ENCODE peak calls at places on chromosomes 7 and 10, in eight cellular contexts. D, J, R, C, I, L, O and A are unnamed samples.

GRCh38 chr7:88339195-88339922 is 32.7 kb upstream of the STEAP4 start:
- DNase-seq in D (no peak), J (no peak), R (no peak), C (no peak), I (no peak), L (no peak), O (no peak), A (no peak)

GRCh38 chr7:99679032-99679399 is 780 bp downstream of the CYP3A5 start:
- DNase-seq in D (no peak), J (peak), R (no peak), C (peak), I (no peak), L (no peak), O (peak), A (no peak)

GRCh38 chr7:55964261-55964801 is at the start of gene NIPSNAP2:
- DNase-seq in D (peak), J (peak), R (peak), C (peak), I (peak), L (peak), O (peak), A (peak)

GRCh38 chr7:12111461-12112405 is 99.4 kb upstream of the TMEM106B start:
- DNase-seq in D (no peak), J (peak), R (no peak), C (no peak), I (peak), L (no peak), O (peak), A (no peak)

GRCh38 chr7:139675127-139676110 is 102.4 kb downstream of the HIPK2 start:
- DNase-seq in D (no peak), J (no peak), R (no peak), C (no peak), I (no peak), L (no peak), O (no peak), A (no peak)

GRCh38 chr10:8726087-8726486 is 671.6 kb downstream of the GATA3 start:
- DNase-seq in D (no peak), J (no peak), R (no peak), C (no peak), I (no peak), L (no peak), O (no peak), A (no peak)

GRCh38 chr10:484441-484924 is 205.0 kb downstream of the DIP2C start:
- DNase-seq in D (no peak), J (peak), R (no peak), C (peak), I (peak), L (peak), O (no peak), A (no peak)

GRCh38 chr7:9200666-9201065 is 767.3 kb downstream of the NXPH1 start:
- DNase-seq in D (no peak), J (no peak), R (no peak), C (no peak), I (no peak), L (no peak), O (no peak), A (no peak)

GRCh38 chr7:30702200-30702599 is 19.9 kb upstream of the CRHR2 start:
- DNase-seq in D (no peak), J (no peak), R (peak), C (no peak), I (no peak), L (no peak), O (no peak), A (no peak)

GRCh38 chr10:68146133-68146532 is 36.8 kb downstream of the MYPN start:
- DNase-seq in D (no peak), J (no peak), R (no peak), C (no peak), I (no peak), L (no peak), O (no peak), A (no peak)

GRCh38 chr10:21726601-21727295 is 192.7 kb downstream of the MLLT10 start:
- DNase-seq in D (no peak), J (no peak), R (no peak), C (no peak), I (no peak), L (no peak), O (no peak), A (no peak)

GRCh38 chr10:13808556-13809391 is 222.0 kb downstream of the PRPF18 start:
- DNase-seq in D (no peak), J (no peak), R (no peak), C (no peak), I (no peak), L (no peak), O (no peak), A (no peak)

GRCh38 chr7:78751253-78751652 is 702.2 kb downstream of the MAGI2 start:
- DNase-seq in D (no peak), J (no peak), R (no peak), C (no peak), I (no peak), L (no peak), O (no peak), A (no peak)

GRCh38 chr7:91089382-91089963 is 174.8 kb upstream of the FZD1 start:
- DNase-seq in D (no peak), J (no peak), R (no peak), C (no peak), I (no peak), L (no peak), O (no peak), A (no peak)

GRCh38 chr7:80654887-80655340 is 16.5 kb downstream of the CD36 start:
- DNase-seq in D (no peak), J (no peak), R (no peak), C (no peak), I (no peak), L (no peak), O (no peak), A (no peak)

GRCh38 chr10:105017116-105017515 is 376.0 kb downstream of the SORCS3 start:
- DNase-seq in D (no peak), J (no peak), R (no peak), C (no peak), I (no peak), L (no peak), O (no peak), A (no peak)

GRCh38 chr7:51213618-51214017 is 103.0 kb downstream of the COBL start:
- DNase-seq in D (no peak), J (no peak), R (no peak), C (no peak), I (no peak), L (no peak), O (no peak), A (no peak)

GRCh38 chr10:7792541-7792940 is 4.6 kb downstream of the ATP5F1C start:
- DNase-seq in D (no peak), J (no peak), R (no peak), C (no peak), I (no peak), L (no peak), O (no peak), A (no peak)

GRCh38 chr7:50793115-50793946 is 10.6 kb upstream of the GRB10 start:
- DNase-seq in D (no peak), J (peak), R (peak), C (peak), I (peak), L (peak), O (peak), A (peak)

GRCh38 chr10:75466886-75467285 is 35.5 kb downstream of the LRMDA start:
- DNase-seq in D (no peak), J (no peak), R (no peak), C (no peak), I (no peak), L (no peak), O (no peak), A (no peak)

GRCh38 chr10:18240185-18240882 is 100.1 kb downstream of the CACNB2 start:
- DNase-seq in D (no peak), J (no peak), R (no peak), C (no peak), I (no peak), L (no peak), O (no peak), A (no peak)

DNA sequence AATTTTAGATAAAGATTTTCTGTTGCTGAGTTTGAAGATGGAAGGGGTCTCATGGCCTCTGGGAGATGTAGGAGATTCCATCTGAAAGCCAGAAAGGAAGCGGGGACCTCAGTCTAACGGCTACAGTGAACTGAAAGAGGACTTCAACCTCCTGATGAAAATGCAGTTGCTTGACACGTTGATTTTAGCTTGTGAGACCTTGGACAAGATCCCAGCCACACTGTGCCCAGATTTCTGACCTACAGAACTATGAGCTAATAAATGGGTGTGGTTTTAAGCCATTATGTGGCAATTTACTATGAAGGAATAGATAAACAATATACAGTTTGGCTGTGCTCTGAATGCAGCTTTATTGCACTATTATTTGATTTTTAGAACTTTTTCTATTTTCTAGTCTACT is 342.3 kb upstream of the SEMA3D start:
- DNase-seq in D (no peak), J (no peak), R (no peak), C (peak), I (no peak), L (no peak), O (no peak), A (no peak)
- TF ChIP-seq POLR2AphosphoS5 in D (no peak), J (no peak), R (no peak), C (no peak), I (no peak), L (no peak), O (no peak), A (no peak)

DNA sequence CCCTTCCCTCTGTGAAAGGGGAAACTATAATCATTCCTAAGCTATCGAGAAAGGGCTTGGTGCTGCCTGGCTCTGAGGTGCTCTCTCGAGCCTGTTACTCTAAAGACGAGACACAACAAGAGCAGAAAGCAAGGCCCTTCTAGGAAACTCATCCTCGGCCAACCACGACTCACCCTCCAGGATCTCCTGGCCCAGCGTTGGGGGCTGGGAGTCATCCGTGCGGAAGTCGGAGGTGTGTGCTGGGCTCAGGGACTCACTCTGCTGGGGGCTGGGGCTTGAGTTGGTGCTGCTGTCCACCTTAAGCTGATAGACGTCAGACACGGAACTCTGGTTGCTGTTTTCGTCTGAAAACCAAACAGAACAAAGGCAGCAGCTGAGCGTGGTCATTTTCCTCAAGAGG is 17.6 kb upstream of the BAZ1B start:
- DNase-seq in D (no peak), J (no peak), R (no peak), C (no peak), I (no peak), L (no peak), O (no peak), A (no peak)
- TF ChIP-seq POLR2AphosphoS5 in D (no peak), J (no peak), R (no peak), C (no peak), I (no peak), L (no peak), O (no peak), A (no peak)

DNA sequence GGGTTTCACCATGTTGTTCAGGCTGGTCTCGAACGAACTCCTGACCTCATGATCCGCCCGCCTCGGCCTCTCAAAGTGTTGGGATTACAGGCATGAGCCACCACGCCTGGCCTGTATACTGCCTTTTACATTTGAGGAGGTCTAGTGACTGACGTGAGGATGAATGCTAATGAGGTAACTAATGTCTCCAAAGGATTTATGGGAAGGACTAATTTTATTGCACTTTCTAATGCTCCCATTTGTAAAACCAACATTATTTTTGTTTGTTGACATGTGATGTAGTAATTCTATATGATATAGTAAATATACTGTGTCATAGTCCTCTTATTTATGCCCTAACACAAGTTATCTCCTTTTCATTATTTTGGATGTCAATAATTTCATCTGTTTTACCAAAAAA is 596.7 kb upstream of the PCDH15 start:
- DNase-seq in D (no peak), J (no peak), R (no peak), C (no peak), I (no peak), L (no peak), O (no peak), A (no peak)
- TF ChIP-seq POLR2AphosphoS5 in D (no peak), J (no peak), R (no peak), C (no peak), I (no peak), L (no peak), O (no peak), A (no peak)

GRCh38 chr10:130190065-130190736 is 54.0 kb downstream of the GLRX3 start:
- DNase-seq in D (peak), J (peak), R (peak), C (peak), I (peak), L (peak), O (peak), A (peak)
- TF ChIP-seq POLR2AphosphoS5 in D (no peak), J (peak), R (peak), C (no peak), I (peak), L (no peak), O (peak), A (no peak)

DNA sequence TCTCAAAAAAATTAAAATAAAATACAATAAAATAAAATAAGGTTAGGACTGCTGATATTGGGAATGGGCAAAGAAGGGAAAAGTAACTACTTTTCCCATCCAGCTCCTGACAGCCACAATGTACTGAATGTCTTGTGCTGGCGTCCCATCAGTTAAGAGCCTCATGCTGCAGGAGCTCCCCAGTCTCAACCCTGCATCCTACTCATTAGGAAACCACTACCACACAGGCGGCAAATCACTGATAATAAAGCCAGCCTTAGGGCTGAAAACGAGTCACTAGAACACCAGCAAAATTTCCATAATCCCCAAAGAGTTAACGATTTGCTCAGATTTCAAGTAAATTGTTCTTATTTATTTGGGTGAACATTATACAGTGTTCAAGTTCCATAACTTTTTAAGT is 4.3 kb downstream of the YWHAG start:
- DNase-seq in D (no peak), J (no peak), R (no peak), C (no peak), I (no peak), L (no peak), O (no peak), A (no peak)
- TF ChIP-seq POLR2AphosphoS5 in D (peak), J (no peak), R (no peak), C (no peak), I (peak), L (no peak), O (no peak), A (no peak)

GRCh38 chr7:111027396-111027795 is 63.5 kb upstream of the LRRN3 start:
- DNase-seq in D (no peak), J (no peak), R (no peak), C (no peak), I (no peak), L (no peak), O (no peak), A (no peak)
- TF ChIP-seq POLR2AphosphoS5 in D (no peak), J (no peak), R (no peak), C (no peak), I (no peak), L (no peak), O (no peak), A (no peak)